ENCODE peak calls at places on chromosomes 1 and 21, in five cellular contexts. Y, H, C, W and B are unnamed samples.

GRCh38 chr1:66388918-66389317 is 145.0 kb upstream of the SGIP1 start:
- DNase-seq in Y (no peak), H (no peak), C (no peak), W (no peak), B (no peak)

GRCh38 chr1:47182681-47183235 is 7.1 kb downstream of the PDZK1IP1 start:
- DNase-seq in H (no peak), W (no peak), C (no peak), Y (no peak), B (no peak)

GRCh38 chr21:31710586-31710985 is 21.3 kb downstream of the SCAF4 start:
- DNase-seq in W (no peak), Y (no peak), C (no peak), H (no peak), B (no peak)

GRCh38 chr1:50651476-50652263 is 228.4 kb upstream of the DMRTA2 start:
- DNase-seq in W (no peak), Y (no peak), H (no peak), C (no peak), B (no peak)

GRCh38 chr21:43864313-43864805 is 664 bp upstream of the AGPAT3 start:
- DNase-seq in H (peak), W (no peak), Y (peak), C (peak), B (peak)

GRCh38 chr21:45341779-45342178 is 54.1 kb upstream of the POFUT2 start:
- DNase-seq in C (no peak), Y (no peak), H (no peak), W (no peak), B (no peak)

GRCh38 chr1:200362421-200362820 is 47.4 kb downstream of the ZNF281 start:
- DNase-seq in W (no peak), C (no peak), Y (no peak), H (no peak), B (no peak)

GRCh38 chr1:44084998-44085675 is 33.5 kb upstream of the KLF17 start:
- DNase-seq in C (no peak), H (no peak), Y (no peak), W (no peak), B (no peak)

GRCh38 chr1:203057831-203058673 is 27.8 kb downstream of the MYOG start:
- DNase-seq in H (no peak), C (no peak), Y (no peak), W (no peak), B (no peak)

GRCh38 chr1:39144943-39145650 is 59.4 kb upstream of the MACF1 start:
- DNase-seq in H (no peak), Y (no peak), C (no peak), W (no peak), B (no peak)

GRCh38 chr1:39145651-39145970 is 58.9 kb upstream of the MACF1 start:
- DNase-seq in Y (no peak), C (no peak), H (no peak), W (no peak), B (no peak)

GRCh38 chr1:39141925-39142324 is 62.6 kb upstream of the MACF1 start:
- DNase-seq in Y (no peak), W (no peak), H (no peak), C (no peak), B (no peak)

GRCh38 chr1:39139723-39140360 is 64.7 kb upstream of the MACF1 start:
- DNase-seq in Y (no peak), C (no peak), W (no peak), H (no peak), B (no peak)

GRCh38 chr1:39142394-39143060 is 62.0 kb upstream of the MACF1 start:
- DNase-seq in Y (no peak), H (peak), W (no peak), C (no peak), B (peak)
- TF ChIP-seq POLR2AphosphoS5 in Y (no peak), H (peak), W (no peak), C (peak), B (no peak)

DNA sequence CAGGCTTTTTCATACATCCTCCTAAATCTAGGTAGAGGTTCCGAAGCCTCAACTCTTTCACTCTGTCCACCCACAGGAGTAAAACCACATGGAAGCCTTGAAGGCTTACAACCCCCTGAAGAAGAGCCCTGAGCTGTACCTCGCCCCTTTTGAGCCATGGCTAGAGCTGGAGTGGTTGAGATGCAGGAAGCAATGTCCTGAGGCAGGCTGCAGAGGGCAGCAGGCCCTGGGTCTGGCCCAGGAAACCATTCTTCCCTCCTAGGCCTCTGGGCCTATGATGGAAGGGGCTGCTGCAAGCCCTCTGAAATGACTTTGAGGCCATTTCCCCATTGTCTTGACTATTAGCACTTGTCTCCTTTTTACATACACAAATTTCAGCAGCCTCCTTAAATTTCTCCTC is 1503.0 kb downstream of the KCNT2 start:
- DNase-seq in Y (no peak), W (no peak), C (no peak), H (no peak), B (no peak)
- TF ChIP-seq POLR2AphosphoS5 in Y (no peak), W (no peak), C (no peak), H (no peak), B (no peak)

GRCh38 chr1:210558302-210558701 is 229.6 kb downstream of the HHAT start:
- DNase-seq in W (no peak), Y (no peak), C (no peak), H (no peak), B (peak)
- TF ChIP-seq POLR2AphosphoS5 in W (no peak), Y (no peak), C (no peak), H (no peak), B (no peak)

GRCh38 chr1:204213668-204214662 is at the start of gene GOLT1A:
- DNase-seq in C (peak), H (peak), Y (peak), W (peak), B (peak)
- TF ChIP-seq POLR2AphosphoS5 in C (peak), H (no peak), Y (no peak), W (peak), B (peak)

GRCh38 chr1:167671727-167672511 is 41.9 kb downstream of the RCSD1 start:
- DNase-seq in Y (no peak), C (no peak), H (no peak), W (no peak), B (no peak)
- TF ChIP-seq POLR2AphosphoS5 in Y (no peak), C (no peak), H (no peak), W (no peak), B (no peak)

DNA sequence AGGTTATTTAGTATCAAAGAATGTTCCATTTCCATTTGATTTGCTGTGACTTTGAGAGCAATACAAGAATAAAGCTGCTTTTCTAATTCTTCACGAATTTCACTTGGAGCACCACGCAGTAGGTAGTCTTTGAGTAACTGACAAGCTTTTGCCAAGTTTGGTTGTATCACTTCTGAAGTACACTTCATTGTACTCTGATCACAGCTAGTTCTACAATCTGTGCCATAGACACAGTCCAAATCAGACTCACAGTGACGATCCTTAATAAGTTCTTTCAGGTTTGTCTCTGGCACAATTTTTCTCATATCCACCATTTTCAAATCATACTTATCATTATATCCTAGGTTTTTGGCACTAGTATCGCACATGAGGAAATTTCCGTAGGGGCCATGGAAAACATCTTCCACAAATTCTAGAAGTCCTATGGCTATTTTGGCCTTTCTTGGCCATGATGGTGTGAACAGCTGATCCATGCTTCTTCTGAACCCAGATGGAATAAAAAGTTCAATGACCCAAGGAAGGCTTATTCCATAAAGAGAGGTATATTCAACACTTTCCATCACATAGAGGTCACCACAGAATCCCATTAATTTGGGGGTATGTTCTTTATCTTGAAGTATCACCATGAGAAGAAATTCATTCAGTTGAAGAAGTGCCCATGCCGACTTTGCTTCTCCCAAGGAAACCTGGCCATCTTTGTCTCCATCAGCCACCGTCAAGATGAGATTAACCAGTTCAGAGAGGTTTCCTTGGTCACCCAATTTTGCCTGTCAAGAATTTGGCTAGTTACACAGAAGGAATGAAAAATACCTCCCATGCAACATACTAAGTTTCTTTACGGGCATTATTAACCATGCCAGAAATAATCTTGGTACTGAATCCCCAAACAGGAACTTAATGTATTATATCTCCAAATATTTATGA is 11.9 kb downstream of the RPL5 start:
- DNase-seq in H (no peak), Y (no peak), W (no peak), C (no peak), B (no peak)
- TF ChIP-seq POLR2AphosphoS5 in H (no peak), Y (no peak), W (no peak), C (no peak), B (no peak)

GRCh38 chr1:156112276-156113137 is 2.0 kb upstream of the LMNA start:
- DNase-seq in H (no peak), C (no peak), Y (no peak), W (no peak), B (no peak)
- TF ChIP-seq POLR2AphosphoS5 in H (no peak), C (no peak), Y (no peak), W (no peak), B (no peak)